ENCODE peak calls at places on chromosomes 6 and 20, in four cellular contexts. C, A, Q and L are unnamed samples.
A peak's percentile ranks its signal among the peaks of the same experiment; 100 is the strongest.

GRCh38 chr6:134870677-134871498 is 79.0 kb downstream of the ALDH8A1 start:
- DNase-seq in Q (no peak), A (peak; percentile 15), C (no peak), L (no peak)

GRCh38 chr20:40638414-40638813 is 50.6 kb downstream of the MAFB start:
- DNase-seq in A (no peak), Q (no peak), C (no peak), L (no peak)

GRCh38 chr6:129678463-129678862 is 31.5 kb downstream of the ARHGAP18 start:
- DNase-seq in Q (no peak), C (no peak), A (no peak), L (no peak)

GRCh38 chr6:153210083-153210482 is 79.0 kb upstream of the RGS17 start:
- DNase-seq in A (no peak), C (no peak), Q (no peak), L (no peak)

GRCh38 chr6:135983720-135984343 is 132.3 kb downstream of the PDE7B start:
- DNase-seq in A (no peak), C (no peak), Q (no peak), L (no peak)

GRCh38 chr6:148611213-148611612 is 135.6 kb upstream of the UST start:
- DNase-seq in C (no peak), A (peak; percentile 42), Q (no peak), L (no peak)

GRCh38 chr6:17491416-17492142 is 98.2 kb downstream of the CAP2 start:
- DNase-seq in A (no peak), Q (no peak), C (no peak), L (no peak)

GRCh38 chr6:147738516-147739187 is 230.2 kb downstream of the SAMD5 start:
- DNase-seq in C (no peak), Q (no peak), A (no peak), L (no peak)

GRCh38 chr6:101013612-101014195 is 132.6 kb upstream of the ASCC3 start:
- DNase-seq in A (no peak), Q (no peak), C (no peak), L (no peak)

GRCh38 chr20:18698735-18699380 is 111.0 kb downstream of the DTD1 start:
- DNase-seq in A (no peak), C (no peak), Q (no peak), L (no peak)

GRCh38 chr6:86937219-86938079 is at the start of gene HTR1E:
- DNase-seq in A (peak; percentile 82), Q (peak; percentile 79), C (peak; percentile 62), L (no peak)

GRCh38 chr6:168908166-168908565 is 345.5 kb downstream of the THBS2 start:
- DNase-seq in A (no peak), C (no peak), Q (no peak), L (no peak)

GRCh38 chr6:158334534-158334933 is 22.3 kb downstream of the TULP4 start:
- DNase-seq in Q (no peak), C (no peak), A (no peak), L (no peak)

GRCh38 chr6:168619560-168620314 is 178.8 kb downstream of the SMOC2 start:
- DNase-seq in C (no peak), Q (no peak), A (no peak), L (no peak)

GRCh38 chr6:150118642-150119041 is 24.2 kb upstream of the PPP1R14C start:
- DNase-seq in A (no peak), C (no peak), Q (no peak), L (no peak)

GRCh38 chr6:130676077-130676772 is 151.0 kb upstream of the SMLR1 start:
- DNase-seq in C (no peak), A (peak; percentile 17), Q (no peak), L (no peak)

GRCh38 chr6:37061157-37061804 is 55.8 kb downstream of the FGD2 start:
- DNase-seq in A (peak; percentile 75), C (peak; percentile 74), Q (peak; percentile 83), L (no peak)

GRCh38 chr20:32356935-32357868 is 929 bp upstream of the ASXL1 start:
- DNase-seq in A (peak; percentile 47), Q (no peak), C (peak; percentile 46), L (no peak)

GRCh38 chr6:157272372-157272771 is 50.9 kb downstream of the TMEM242 start:
- DNase-seq in C (no peak), A (no peak), Q (no peak), L (no peak)

GRCh38 chr6:10268111-10268510 is 146.8 kb downstream of the TFAP2A start:
- DNase-seq in A (no peak), Q (no peak), C (no peak), L (no peak)

GRCh38 chr6:42974919-42975505 is 4.0 kb downstream of the PEX6 start:
- DNase-seq in Q (no peak), A (no peak), C (no peak), L (no peak)

GRCh38 chr6:167058261-167058660 is 59.1 kb downstream of the CEP43 start:
- DNase-seq in C (no peak), Q (no peak), A (no peak), L (no peak)
- H3K4me3 ChIP-seq in C (no peak overlapping the region), Q (no peak overlapping the region), A (no peak overlapping the region), L (no peak overlapping the region)

DNA sequence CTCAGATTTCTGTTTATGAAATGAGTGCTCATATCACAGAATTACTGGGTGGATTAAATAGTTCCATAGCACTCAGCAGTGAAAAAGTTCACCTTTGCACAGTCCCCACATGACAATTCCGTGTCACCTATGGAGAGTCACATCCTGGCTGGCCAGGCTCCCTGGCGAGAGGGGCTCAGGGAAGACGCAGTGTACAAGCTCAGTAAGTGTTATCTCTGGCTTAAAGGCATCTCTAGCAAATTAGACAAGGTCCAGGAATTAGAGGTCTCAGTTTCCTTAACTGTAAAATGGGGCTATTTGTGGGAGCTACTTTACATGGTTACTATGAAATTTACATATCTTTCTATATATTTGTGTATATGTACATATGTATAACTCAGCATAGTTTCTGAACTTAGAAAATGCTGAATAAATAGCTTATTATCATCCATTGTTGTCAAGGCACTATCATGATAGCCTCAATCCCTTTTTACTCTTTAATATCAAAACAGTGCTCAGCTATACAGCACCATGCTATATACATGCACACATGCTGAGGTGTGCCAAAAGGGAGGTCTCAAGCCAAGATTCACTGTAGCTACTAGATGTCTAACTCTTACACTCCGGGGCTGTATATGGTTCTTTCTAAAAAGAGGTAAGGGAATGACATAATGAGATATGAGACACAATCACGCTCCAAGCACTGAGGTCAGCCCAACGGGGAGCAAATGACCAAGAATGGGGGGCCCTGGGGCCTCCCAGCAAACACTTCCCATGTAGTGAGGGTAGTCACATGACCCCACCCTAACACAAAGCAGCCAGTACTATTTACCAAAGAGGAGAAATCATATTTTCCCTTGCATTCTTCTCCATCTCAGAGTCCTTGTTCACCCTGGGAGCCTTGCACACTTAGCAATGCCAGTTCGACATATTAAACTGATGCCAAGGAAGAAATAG is 59.4 kb downstream of the SLC22A23 start:
- DNase-seq in A (no peak), Q (no peak), C (no peak), L (no peak)
- H3K27ac ChIP-seq in A (no peak overlapping the region), Q (peak overlapping the region; percentile 52), C (no peak overlapping the region), L (no peak overlapping the region)

GRCh38 chr6:19849196-19849595 is 12.0 kb downstream of the ID4 start:
- DNase-seq in A (no peak), Q (no peak), C (no peak), L (no peak)
- H3K4me3 ChIP-seq in A (no peak overlapping the region), Q (no peak overlapping the region), C (no peak overlapping the region), L (no peak overlapping the region)

GRCh38 chr20:20024942-20025341 is 7.8 kb downstream of the NAA20 start:
- DNase-seq in Q (no peak), A (no peak), C (no peak), L (no peak)

GRCh38 chr20:20021835-20022234 is 4.7 kb downstream of the NAA20 start:
- DNase-seq in Q (no peak), C (no peak), A (no peak), L (no peak)

GRCh38 chr20:20019123-20019522 is 2.0 kb downstream of the NAA20 start:
- DNase-seq in A (peak; percentile 75), C (no peak), Q (peak; percentile 63), L (no peak)

GRCh38 chr20:20023395-20023794 is 6.2 kb downstream of the NAA20 start:
- DNase-seq in Q (no peak), C (no peak), A (no peak), L (no peak)

GRCh38 chr20:20022498-20022897 is 5.3 kb downstream of the NAA20 start:
- DNase-seq in A (no peak), C (no peak), Q (no peak), L (no peak)
- H3K27ac ChIP-seq in A (no peak overlapping the region), C (no peak overlapping the region), Q (no peak overlapping the region), L (no peak overlapping the region)